ENCODE peak calls at places on chromosomes 6 and 20, in six cellular contexts. T, E, A, C, K and D are unnamed samples.

GRCh38 chr20:47620808-47621805 is 119.4 kb downstream of the NCOA3 start:
- DNase-seq in T (peak), E (no peak), A (no peak), C (no peak), K (peak), D (peak)

GRCh38 chr6:88982720-88983119 is 19.3 kb upstream of the RNGTT start:
- DNase-seq in T (peak), E (no peak), A (peak), C (peak), K (peak), D (no peak)

GRCh38 chr6:42193491-42193894 is 1.3 kb downstream of the GUCA1B start:
- DNase-seq in T (no peak), E (no peak), A (no peak), C (no peak), K (peak), D (no peak)

GRCh38 chr6:114085206-114085605 is 114.3 kb upstream of the HDAC2 start:
- DNase-seq in T (peak), E (no peak), A (no peak), C (peak), K (peak), D (no peak)

GRCh38 chr6:128697392-128697689 is 176.9 kb upstream of the PTPRK start:
- DNase-seq in T (no peak), E (no peak), A (no peak), C (no peak), K (no peak), D (no peak)

GRCh38 chr6:29853245-29853644 is 25.6 kb downstream of the HLA-G start:
- DNase-seq in T (no peak), E (no peak), A (no peak), C (no peak), K (no peak), D (no peak)

GRCh38 chr6:110563711-110564110 is 87.3 kb upstream of the SLC22A16 start:
- DNase-seq in T (no peak), E (no peak), A (no peak), C (no peak), K (no peak), D (no peak)

GRCh38 chr6:5511924-5512323 is 250.6 kb downstream of the FARS2 start:
- DNase-seq in T (peak), E (no peak), A (no peak), C (peak), K (peak), D (no peak)

GRCh38 chr6:122838060-122838780 is 49.2 kb downstream of the SMPDL3A start:
- DNase-seq in T (peak), E (no peak), A (no peak), C (no peak), K (peak), D (no peak)

GRCh38 chr20:31721408-31722332 is 998 bp downstream of the BCL2L1 start:
- DNase-seq in T (no peak), E (no peak), A (no peak), C (no peak), K (no peak), D (no peak)

GRCh38 chr6:41271901-41272395 is 14.5 kb downstream of the TREM1 start:
- DNase-seq in T (no peak), E (no peak), A (no peak), C (no peak), K (no peak), D (no peak)

GRCh38 chr6:168105813-168106660 is 27.0 kb upstream of the FRMD1 start:
- DNase-seq in T (no peak), E (no peak), A (no peak), C (no peak), K (no peak), D (no peak)

GRCh38 chr6:2744206-2744771 is 6.4 kb downstream of the MYLK4 start:
- DNase-seq in T (no peak), E (no peak), A (no peak), C (no peak), K (no peak), D (no peak)

GRCh38 chr20:16241911-16242310 is 331.3 kb downstream of the KIF16B start:
- DNase-seq in T (no peak), E (no peak), A (no peak), C (no peak), K (no peak), D (no peak)

GRCh38 chr20:41169791-41170351 is 32.5 kb downstream of the PLCG1 start:
- DNase-seq in T (peak), E (no peak), A (peak), C (no peak), K (peak), D (no peak)

GRCh38 chr20:19828233-19828632 is 70.2 kb downstream of the RIN2 start:
- DNase-seq in T (peak), E (no peak), A (no peak), C (no peak), K (no peak), D (no peak)

GRCh38 chr6:135018961-135019360 is 35.7 kb downstream of the HBS1L start:
- DNase-seq in T (no peak), E (no peak), A (no peak), C (no peak), K (no peak), D (no peak)

GRCh38 chr6:159099311-159099710 is 54.5 kb upstream of the TAGAP start:
- DNase-seq in T (no peak), E (no peak), A (no peak), C (no peak), K (no peak), D (no peak)

GRCh38 chr6:113695506-113695905 is 161.6 kb upstream of the MARCKS start:
- DNase-seq in T (peak), E (no peak), A (no peak), C (peak), K (peak), D (no peak)

GRCh38 chr20:19056909-19057308 is 155.5 kb upstream of the SLC24A3 start:
- DNase-seq in T (no peak), E (no peak), A (no peak), C (no peak), K (no peak), D (no peak)

GRCh38 chr6:51268666-51269065 is 450.0 kb downstream of the TFAP2B start:
- DNase-seq in T (no peak), E (no peak), A (no peak), C (no peak), K (no peak), D (no peak)

GRCh38 chr6:54063228-54063539 is 48.1 kb upstream of the MLIP start:
- DNase-seq in T (no peak), E (no peak), A (no peak), C (no peak), K (no peak), D (no peak)

GRCh38 chr6:4812068-4812467 is 35.9 kb downstream of the CDYL start:
- DNase-seq in T (no peak), E (no peak), A (no peak), C (no peak), K (no peak), D (no peak)

GRCh38 chr6:161406633-161407032 is 132.8 kb upstream of the AGPAT4 start:
- DNase-seq in T (peak), E (no peak), A (no peak), C (peak), K (peak), D (no peak)

GRCh38 chr6:46983007-46983411 is 59.1 kb downstream of the ADGRF1 start:
- DNase-seq in T (no peak), E (no peak), A (no peak), C (peak), K (peak), D (peak)

GRCh38 chr20:21303872-21304586 is 898 bp downstream of the XRN2 start:
- DNase-seq in T (peak), E (no peak), A (no peak), C (no peak), K (peak), D (no peak)

GRCh38 chr20:21302645-21303060 is 478 bp upstream of the XRN2 start:
- DNase-seq in T (no peak), E (no peak), A (no peak), C (no peak), K (no peak), D (no peak)

GRCh38 chr20:21303061-21303871 is at the start of gene XRN2:
- DNase-seq in T (peak), E (peak), A (peak), C (peak), K (peak), D (peak)

DNA sequence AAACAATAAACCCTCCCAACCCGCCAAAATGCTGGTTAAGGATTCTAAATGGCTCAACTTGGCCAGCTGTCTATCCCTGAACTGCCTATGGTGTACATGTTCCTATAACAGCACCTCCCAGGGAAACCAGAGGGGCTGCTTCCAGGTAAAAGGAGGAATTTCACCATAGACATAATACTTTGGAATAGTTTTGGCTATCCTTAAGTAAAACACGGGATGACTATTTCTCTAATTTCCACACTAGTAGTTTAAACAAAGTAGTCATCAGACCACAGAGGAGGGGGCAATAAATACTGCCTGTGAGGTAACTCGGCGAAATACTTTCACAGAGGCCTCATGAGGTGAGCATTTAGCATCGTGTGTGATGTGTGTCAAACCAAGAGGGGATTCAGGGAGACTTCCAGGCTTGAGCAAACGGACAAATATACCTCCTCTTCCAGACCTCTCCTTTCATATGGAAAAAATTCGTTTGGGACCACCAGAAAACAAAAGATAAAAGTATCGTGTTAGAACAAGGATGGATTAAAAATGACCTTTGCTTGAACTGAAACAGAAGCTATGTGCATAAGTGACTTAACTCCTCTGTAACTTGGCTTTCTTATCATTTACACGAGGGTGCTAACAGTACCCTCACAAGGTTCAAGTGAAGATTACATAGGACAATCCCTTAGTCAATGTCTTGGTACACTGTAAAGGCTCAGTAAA is 1.0 kb upstream of the XRN2 start:
- DNase-seq in T (no peak), E (no peak), A (no peak), C (no peak), K (no peak), D (no peak)
- TF ChIP-seq CTCF in T (no peak), E (no peak), A (no peak), C (no peak), K (no peak), D (no peak)

DNA sequence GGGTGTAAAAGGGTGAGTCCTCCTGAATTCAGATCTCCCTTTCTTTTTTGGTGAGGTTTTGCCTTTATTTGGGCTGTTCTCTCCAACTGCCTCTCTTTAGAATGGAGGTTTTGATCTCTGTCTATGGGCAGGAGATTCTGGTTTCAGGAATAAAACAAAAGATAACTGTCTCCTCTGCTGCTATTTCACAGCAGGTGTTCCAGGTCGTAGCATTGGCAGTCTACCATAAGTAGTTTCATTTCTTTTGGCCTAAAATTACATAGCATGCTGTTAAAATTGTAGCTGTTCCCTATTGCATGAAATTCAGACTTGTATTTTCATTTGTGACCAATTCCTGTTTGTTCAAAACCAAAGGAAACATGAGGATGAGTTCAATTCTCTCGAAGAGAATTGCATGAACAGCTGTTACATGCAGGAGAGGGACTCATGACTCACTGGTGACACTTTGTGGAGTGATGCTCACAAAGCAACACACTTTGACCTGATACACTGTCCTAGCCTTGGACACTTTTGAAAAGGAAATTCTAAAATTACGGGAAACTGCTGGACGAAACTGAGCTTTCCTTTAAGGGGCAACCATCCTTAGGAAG is 76.8 kb upstream of the SIRPG start:
- DNase-seq in T (no peak), E (no peak), A (no peak), C (no peak), K (peak), D (peak)
- TF ChIP-seq CTCF in T (no peak), E (no peak), A (no peak), C (no peak), K (peak), D (peak)

DNA sequence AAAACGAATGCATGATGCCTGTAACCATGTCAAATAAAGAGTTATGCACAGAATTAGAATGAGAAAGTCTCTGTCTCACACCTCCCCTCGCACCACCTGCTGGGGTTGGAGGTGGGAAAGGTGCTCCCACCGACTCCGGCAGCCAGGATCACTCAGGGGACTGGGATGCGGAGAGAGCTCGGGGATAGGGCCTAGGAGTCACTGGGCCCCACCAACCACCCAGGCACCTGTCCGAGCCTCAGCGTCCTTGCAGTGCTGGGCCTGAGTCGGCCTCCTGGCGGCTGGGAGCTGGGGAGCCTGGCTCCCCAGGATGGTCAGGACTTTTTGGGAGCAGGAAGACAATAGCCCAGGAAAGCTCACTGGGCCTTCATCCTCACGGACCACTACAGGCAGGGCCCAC is 22.4 kb upstream of the CHRNA4 start:
- DNase-seq in T (no peak), E (no peak), A (no peak), C (no peak), K (no peak), D (no peak)
- TF ChIP-seq CTCF in T (no peak), E (no peak), A (no peak), C (no peak), K (no peak), D (no peak)

GRCh38 chr20:50658804-50659380 is 32.5 kb downstream of the RIPOR3 start:
- DNase-seq in T (no peak), E (no peak), A (no peak), C (no peak), K (peak), D (peak)
- TF ChIP-seq CTCF in T (no peak), E (no peak), A (no peak), C (no peak), K (no peak), D (peak)